ENCODE peak calls at places on chromosomes 5 and 9, in five cellular contexts. J is GM23248, W is PC-3, Y is PC-9, F is neural progenitor cell. L is an unnamed sample.

GRCh38 chr5:77267496-77267895 is 57.0 kb downstream of the PDE8B start:
- DNase-seq in J (no peak), W (no peak), Y (no peak), F (no peak), L (no peak)

GRCh38 chr9:3888496-3888858 is 362.7 kb upstream of the RFX3 start:
- DNase-seq in J (no peak), W (no peak), Y (no peak), F (no peak), L (no peak)

GRCh38 chr5:43121565-43122484 is 1.1 kb downstream of the ZNF131 start:
- DNase-seq in J (peak; percentile 82), W (peak; percentile 46), Y (peak; percentile 58), F (no peak), L (no peak)

GRCh38 chr9:127104465-127105311 is 17.7 kb downstream of the ANGPTL2 start:
- DNase-seq in J (peak; percentile 25), W (no peak), Y (no peak), F (no peak), L (no peak)

GRCh38 chr9:34500623-34501267 is 22.0 kb downstream of the ENHO start:
- DNase-seq in J (peak; percentile 46), W (peak; percentile 74), Y (no peak), F (peak; percentile 68), L (peak; percentile 56)

GRCh38 chr9:115413766-115414382 is 295.9 kb upstream of the TNC start:
- DNase-seq in J (peak; percentile 7), W (no peak), Y (no peak), F (no peak), L (no peak)

GRCh38 chr5:32116574-32117313 is 57.4 kb downstream of the GOLPH3 start:
- DNase-seq in J (peak; percentile 58), W (no peak), Y (peak; percentile 6), F (no peak), L (no peak)

GRCh38 chr9:72356019-72356653 is 8.9 kb downstream of the ZFAND5 start:
- DNase-seq in J (peak; percentile 57), W (no peak), Y (no peak), F (no peak), L (no peak)

GRCh38 chr5:159133041-159133741 is 33.5 kb upstream of the EBF1 start:
- DNase-seq in J (peak; percentile 90), W (peak; percentile 79), Y (peak; percentile 45), F (peak; percentile 39), L (peak; percentile 65)

GRCh38 chr9:21252727-21253547 is 13.1 kb upstream of the IFNA14 start:
- DNase-seq in J (peak; percentile 64), W (peak; percentile 44), Y (no peak), F (peak; percentile 65), L (peak; percentile 25)

GRCh38 chr5:68759593-68759992 is 334.2 kb upstream of the SLC30A5 start:
- DNase-seq in J (no peak), W (no peak), Y (no peak), F (no peak), L (no peak)

GRCh38 chr9:109579191-109579948 is 81.3 kb upstream of the PTPN3 start:
- DNase-seq in J (no peak), W (no peak), Y (no peak), F (no peak), L (no peak)

GRCh38 chr9:87800456-87800855 is 74.5 kb downstream of the CTSL start:
- DNase-seq in J (no peak), W (no peak), Y (no peak), F (peak; percentile 35), L (no peak)

GRCh38 chr9:98020471-98021145 is 35.9 kb upstream of the NANS start:
- DNase-seq in J (no peak), W (no peak), Y (no peak), F (no peak), L (no peak)

GRCh38 chr5:137800700-137801411 is 46.7 kb upstream of the HNRNPA0 start:
- DNase-seq in J (no peak), W (no peak), Y (no peak), F (no peak), L (no peak)

GRCh38 chr5:143977891-143978448 is 166.0 kb downstream of the HMHB1 start:
- DNase-seq in J (peak; percentile 44), W (peak; percentile 94), Y (peak; percentile 98), F (no peak), L (no peak)

GRCh38 chr5:108521841-108522506 is 140.1 kb upstream of the FBXL17 start:
- DNase-seq in J (peak; percentile 73), W (peak; percentile 92), Y (no peak), F (peak; percentile 74), L (peak; percentile 76)

GRCh38 chr9:36827593-36827992 is 206.5 kb downstream of the PAX5 start:
- DNase-seq in J (no peak), W (no peak), Y (no peak), F (peak; percentile 47), L (no peak)

GRCh38 chr5:142876817-142877216 is 106.6 kb downstream of the ARHGAP26 start:
- DNase-seq in J (no peak), W (no peak), Y (no peak), F (no peak), L (no peak)

GRCh38 chr5:96483878-96484277 is 50.8 kb upstream of the PCSK1 start:
- DNase-seq in J (peak; percentile 48), W (peak; percentile 46), Y (no peak), F (peak; percentile 71), L (peak; percentile 65)

GRCh38 chr5:532521-533242 is 8.4 kb upstream of the SLC9A3 start:
- DNase-seq in J (no peak), W (no peak), Y (no peak), F (no peak), L (peak; percentile 1)

GRCh38 chr5:12616093-12616492 is 711.8 kb upstream of the CTNND2 start:
- DNase-seq in J (no peak), W (no peak), Y (no peak), F (no peak), L (no peak)

GRCh38 chr5:12023614-12024241 is 119.5 kb upstream of the CTNND2 start:
- DNase-seq in J (peak; percentile 48), W (peak; percentile 93), Y (no peak), F (peak; percentile 74), L (peak; percentile 65)

GRCh38 chr5:179121667-179122111 is 61.5 kb downstream of the ZNF354C start:
- DNase-seq in J (no peak), W (no peak), Y (no peak), F (no peak), L (no peak)

GRCh38 chr9:38681747-38682227 is 38.1 kb downstream of the FAM240B start:
- DNase-seq in J (peak; percentile 16), W (peak; percentile 88), Y (peak; percentile 36), F (no peak), L (no peak)

GRCh38 chr5:142087920-142088679 is 20.5 kb upstream of the NDFIP1 start:
- DNase-seq in J (no peak), W (no peak), Y (no peak), F (no peak), L (no peak)

GRCh38 chr9:29796291-29796952 is 2223.1 kb upstream of the C9orf72 start:
- DNase-seq in J (no peak), W (no peak), Y (no peak), F (no peak), L (peak; percentile 84)

GRCh38 chr5:170173227-170173626 is 59.6 kb upstream of the C5orf58 start:
- DNase-seq in J (peak; percentile 78), W (peak; percentile 86), Y (peak; percentile 90), F (no peak), L (no peak)
- H3F3A ChIP-seq in J (no peaks in the 10 kb centered on the region), W (no peaks in the 10 kb centered on the region), Y (peaks cover 34% of the 10 kb centered on the region), F (no peaks in the 10 kb centered on the region), L (no peaks in the 10 kb centered on the region)

DNA sequence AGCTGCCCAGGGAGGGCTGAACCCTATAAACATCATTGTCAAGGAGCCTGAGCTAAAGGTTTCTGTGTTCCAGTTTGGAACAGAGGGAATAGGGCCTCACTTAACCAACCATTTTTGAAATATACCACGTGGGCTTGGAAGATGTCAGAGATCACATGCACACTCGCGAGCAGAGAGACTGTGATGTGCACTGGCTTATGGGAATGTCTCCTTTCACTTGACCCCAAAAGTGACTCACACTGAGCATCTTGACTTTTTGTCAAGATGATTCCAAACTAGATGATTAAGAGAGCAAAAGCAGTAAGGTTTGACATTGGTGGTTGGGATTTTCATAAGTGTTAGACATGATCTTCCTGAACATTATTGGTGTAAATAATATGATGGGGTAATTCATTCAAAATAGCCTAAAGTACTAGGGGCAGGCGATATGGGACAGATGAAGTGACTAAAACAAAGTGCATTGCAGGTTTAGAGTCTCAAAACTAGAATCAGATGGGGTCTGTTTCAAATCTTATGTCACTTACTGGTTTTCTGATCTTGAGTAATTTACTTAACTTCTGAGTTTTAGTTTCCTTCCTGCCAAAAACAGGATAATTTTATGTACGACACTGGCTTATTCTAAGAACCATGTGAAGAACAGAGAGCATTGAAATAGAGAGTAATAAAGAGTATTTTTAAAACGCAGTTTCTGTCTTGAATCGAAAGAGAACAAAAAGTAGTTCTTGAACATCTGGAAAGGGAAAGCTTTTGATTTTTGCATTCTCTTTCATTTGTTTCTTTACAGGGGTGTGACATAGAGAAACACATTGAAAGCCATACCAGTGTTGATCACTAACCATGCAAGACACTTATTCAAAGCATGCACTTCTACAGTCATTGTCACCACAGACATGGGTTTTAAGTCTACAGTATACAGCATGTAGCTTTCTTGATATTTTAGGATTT is 383.1 kb downstream of the DIRAS2 start:
- DNase-seq in J (no peak), W (no peak), Y (no peak), F (no peak), L (peak; percentile 55)
- H3K27ac ChIP-seq in J (no peak overlapping the region), W (no peak overlapping the region), Y (no peak overlapping the region), F (no peak overlapping the region), L (no peak overlapping the region)

DNA sequence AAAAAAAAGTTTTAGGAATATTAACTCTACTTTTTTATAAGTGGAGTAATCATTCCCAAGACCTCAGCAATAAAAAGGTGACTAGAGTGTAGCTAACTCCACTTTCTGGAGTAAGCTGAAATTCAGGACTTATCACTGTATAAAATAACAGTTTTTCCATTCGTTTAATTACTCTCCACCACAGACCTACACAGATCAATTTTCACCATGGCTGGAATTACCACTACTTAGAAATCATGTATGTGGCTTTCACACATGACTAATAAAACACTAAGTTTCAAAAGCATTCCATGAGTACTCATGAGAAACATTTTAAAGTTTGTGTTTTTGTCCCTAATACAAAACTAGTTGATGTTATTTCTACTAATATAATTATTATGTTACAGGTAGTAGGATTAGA is 9.9 kb downstream of the PLPP1 start:
- DNase-seq in J (peak; percentile 17), W (no peak), Y (no peak), F (no peak), L (no peak)
- H3F3A ChIP-seq in J (peaks cover 7% of the 10 kb centered on the region), W (no peaks in the 10 kb centered on the region), Y (no peaks in the 10 kb centered on the region), F (peaks cover 5% of the 10 kb centered on the region), L (no peaks in the 10 kb centered on the region)

GRCh38 chr9:99288830-99289229 is 66.7 kb downstream of the SEC61B start:
- DNase-seq in J (no peak), W (no peak), Y (no peak), F (no peak), L (no peak)
- H3K27ac ChIP-seq in J (no peak overlapping the region), W (no peak overlapping the region), Y (no peak overlapping the region), F (no peak overlapping the region), L (no peak overlapping the region)

GRCh38 chr5:27267209-27267824 is 228.9 kb upstream of the CDH9 start:
- DNase-seq in J (no peak), W (no peak), Y (no peak), F (no peak), L (no peak)

GRCh38 chr5:27266184-27266583 is 227.8 kb upstream of the CDH9 start:
- DNase-seq in J (no peak), W (no peak), Y (no peak), F (no peak), L (no peak)
- H3F3A ChIP-seq in J (no peaks in the 10 kb centered on the region), W (no peaks in the 10 kb centered on the region), Y (no peaks in the 10 kb centered on the region), F (no peaks in the 10 kb centered on the region), L (no peaks in the 10 kb centered on the region)

L was measured in MM.1S.